ENCODE peak calls at places on chromosomes 13 and 19, in seven cellular contexts. I, W, Y, E, L, B and D are unnamed samples.

GRCh38 chr19:51372021-51372648 is 319 bp downstream of the NKG7 start:
- DNase-seq in Y (no peak), W (no peak), E (no peak), B (no peak), L (no peak), I (no peak), D (no peak)

GRCh38 chr13:105193026-105193425 is 1342.4 kb downstream of the EFNB2 start:
- DNase-seq in B (no peak), I (no peak), L (no peak), Y (no peak), W (no peak), E (no peak), D (no peak)

GRCh38 chr13:71316964-71317363 is 550.0 kb downstream of the DACH1 start:
- DNase-seq in W (no peak), Y (no peak), E (no peak), B (no peak), L (no peak), I (no peak), D (no peak)

GRCh38 chr13:66359910-66360552 is 870.1 kb downstream of the PCDH9 start:
- DNase-seq in I (no peak), E (no peak), W (no peak), B (no peak), L (no peak), Y (no peak), D (no peak)

GRCh38 chr19:34676697-34677385 is at the start of gene SCGB2B2:
- DNase-seq in E (no peak), I (no peak), L (peak), W (no peak), Y (no peak), B (no peak), D (no peak)

GRCh38 chr13:102710261-102710679 is 15.4 kb upstream of the METTL21C start:
- DNase-seq in B (no peak), L (no peak), W (no peak), E (no peak), Y (no peak), I (no peak), D (no peak)

GRCh38 chr19:4585556-4585955 is 26.1 kb upstream of the SEMA6B start:
- DNase-seq in Y (no peak), I (no peak), L (no peak), B (no peak), W (no peak), E (no peak), D (no peak)

GRCh38 chr19:4557971-4558941 is 1.2 kb downstream of the SEMA6B start:
- DNase-seq in E (no peak), I (no peak), Y (peak), L (no peak), W (no peak), B (no peak), D (no peak)

GRCh38 chr13:101231751-101232428 is 184.4 kb downstream of the NALCN start:
- DNase-seq in Y (no peak), L (no peak), E (no peak), I (no peak), W (no peak), B (peak), D (peak)

GRCh38 chr13:22055259-22055658 is 384.4 kb downstream of the FGF9 start:
- DNase-seq in L (no peak), E (no peak), Y (no peak), I (no peak), B (no peak), W (no peak), D (no peak)

GRCh38 chr13:33123066-33123940 is 107.1 kb downstream of the KL start:
- DNase-seq in L (peak), E (no peak), W (no peak), B (peak), Y (no peak), I (no peak), D (no peak)

GRCh38 chr13:44879452-44880058 is 109.7 kb downstream of the NUFIP1 start:
- DNase-seq in Y (peak), E (peak), I (no peak), B (peak), W (no peak), L (no peak), D (peak)

GRCh38 chr19:17078038-17078919 is 2.7 kb downstream of the MYO9B start:
- DNase-seq in B (peak), W (no peak), I (no peak), Y (no peak), L (no peak), E (no peak), D (no peak)

GRCh38 chr19:56076413-56076998 is 44.6 kb downstream of the ZNF787 start:
- DNase-seq in Y (peak), I (peak), B (peak), E (no peak), L (peak), W (no peak), D (peak)

GRCh38 chr19:39411006-39411831 is 1.2 kb upstream of the PLEKHG2 start:
- DNase-seq in W (no peak), L (no peak), B (peak), Y (peak), I (peak), E (no peak), D (peak)

GRCh38 chr13:45838171-45838745 is 13.3 kb downstream of the SIAH3 start:
- DNase-seq in L (no peak), E (no peak), W (no peak), Y (no peak), I (no peak), B (no peak), D (no peak)

GRCh38 chr19:8361921-8362793 is 1.8 kb upstream of the ANGPTL4 start:
- DNase-seq in W (no peak), L (no peak), B (peak), E (peak), I (peak), Y (no peak), D (peak)